ENCODE peak calls at places on chromosome 5, in eight cellular contexts. K is IMR-90, S is A549, X is K562, U is HepG2, G is H1, H is SK-N-SH, B is GM12878. L is an unnamed sample.

GRCh38 chr5:163459465-163459887 is 426 bp downstream of the NUDCD2 start:
- DNase-seq in U (peak), B (no peak), H (no peak), S (no peak), X (no peak), K (peak), G (no peak), L (no peak)

GRCh38 chr5:50406874-50407273 is 34.2 kb downstream of the EMB start:
- DNase-seq in G (no peak), B (no peak), S (no peak), H (no peak), X (no peak), K (peak), U (no peak), L (no peak)

GRCh38 chr5:172553167-172553566 is 87.9 kb upstream of the NEURL1B start:
- DNase-seq in G (no peak), X (no peak), B (no peak), K (no peak), S (no peak), U (no peak), H (no peak), L (no peak)

GRCh38 chr5:60604771-60605170 is 95.2 kb downstream of the DEPDC1B start:
- DNase-seq in U (no peak), X (no peak), S (no peak), K (no peak), B (no peak), G (no peak), H (no peak), L (no peak)

GRCh38 chr5:50727149-50727496 is 60.7 kb downstream of the PARP8 start:
- DNase-seq in B (no peak), S (no peak), H (no peak), G (no peak), X (no peak), U (no peak), K (no peak), L (no peak)

GRCh38 chr5:5340206-5340729 is 82.2 kb upstream of the ICE1 start:
- DNase-seq in X (peak), U (peak), K (peak), B (no peak), S (peak), G (no peak), H (peak), L (peak)

GRCh38 chr5:104347119-104347708 is 784.6 kb upstream of the NUDT12 start:
- DNase-seq in U (no peak), H (no peak), G (no peak), X (no peak), B (no peak), S (peak), K (peak), L (peak)

GRCh38 chr5:79992891-79993290 is 1.8 kb upstream of the MTX3 start:
- DNase-seq in B (no peak), H (no peak), U (no peak), S (no peak), G (no peak), K (peak), X (no peak), L (no peak)

GRCh38 chr5:121489972-121490371 is 361.7 kb upstream of the FTMT start:
- DNase-seq in H (no peak), X (no peak), G (no peak), B (no peak), U (no peak), K (no peak), S (no peak), L (no peak)

GRCh38 chr5:139140631-139141071 is 57.5 kb downstream of the SIL1 start:
- DNase-seq in B (no peak), U (no peak), H (no peak), G (no peak), S (no peak), K (peak), X (no peak), L (no peak)

GRCh38 chr5:61641748-61642565 is 309.9 kb downstream of the ZSWIM6 start:
- DNase-seq in H (no peak), G (no peak), S (peak), K (no peak), B (no peak), U (no peak), X (no peak), L (no peak)

GRCh38 chr5:141245250-141245717 is at the start of gene PCDHB15:
- DNase-seq in H (peak), K (no peak), U (peak), S (peak), G (peak), X (peak), B (no peak), L (no peak)

GRCh38 chr5:132309679-132310078 is 15.5 kb downstream of the SLC22A4 start:
- DNase-seq in G (no peak), K (no peak), H (peak), S (no peak), U (peak), X (no peak), B (no peak), L (no peak)

GRCh38 chr5:156623381-156624040 is 226.6 kb upstream of the PPP1R2B start:
- DNase-seq in U (no peak), H (no peak), G (no peak), S (no peak), B (no peak), K (no peak), X (no peak), L (no peak)

GRCh38 chr5:128225245-128226030 is 141.9 kb downstream of the SLC12A2 start:
- DNase-seq in G (no peak), B (no peak), K (no peak), U (no peak), H (no peak), X (no peak), S (no peak), L (no peak)

GRCh38 chr5:100691085-100691484 is 155.9 kb downstream of the FAM174A start:
- DNase-seq in K (no peak), G (no peak), X (no peak), H (no peak), U (no peak), B (no peak), S (no peak), L (no peak)

GRCh38 chr5:56078675-56079500 is 84.1 kb upstream of the IL6ST start:
- DNase-seq in B (no peak), G (no peak), S (no peak), H (no peak), K (peak), X (no peak), U (peak), L (no peak)

GRCh38 chr5:32298056-32298420 is 14.7 kb downstream of the MTMR12 start:
- DNase-seq in K (no peak), X (no peak), S (no peak), G (no peak), B (no peak), H (no peak), U (no peak), L (no peak)

GRCh38 chr5:35172526-35172925 is 57.8 kb downstream of the PRLR start:
- DNase-seq in G (no peak), U (no peak), H (no peak), S (no peak), K (no peak), B (no peak), X (no peak), L (no peak)

GRCh38 chr5:170631471-170632195 is 127.8 kb downstream of the KCNIP1 start:
- DNase-seq in K (no peak), U (peak), G (no peak), B (no peak), X (peak), S (peak), H (peak), L (peak)

GRCh38 chr5:119324842-119325241 is 31.0 kb upstream of the TNFAIP8 start:
- DNase-seq in H (no peak), X (no peak), U (no peak), S (no peak), K (no peak), G (no peak), B (no peak), L (no peak)

GRCh38 chr5:143217804-143218160 is 185.7 kb downstream of the NR3C1 start:
- DNase-seq in K (no peak), X (no peak), U (no peak), B (peak), H (no peak), G (no peak), S (no peak), L (no peak)

GRCh38 chr5:116944171-116944570 is 369.5 kb upstream of the SEMA6A start:
- DNase-seq in S (no peak), K (no peak), H (no peak), B (no peak), G (no peak), U (peak), X (no peak), L (no peak)

GRCh38 chr5:16296946-16297345 is 117.4 kb upstream of the MARCHF11 start:
- DNase-seq in G (no peak), X (no peak), B (no peak), K (no peak), U (no peak), S (no peak), H (no peak), L (no peak)

GRCh38 chr5:14863105-14863504 is 8.5 kb downstream of the ANKH start:
- DNase-seq in K (no peak), S (no peak), G (no peak), X (no peak), U (no peak), B (no peak), H (no peak), L (no peak)

GRCh38 chr5:171413153-171413910 is 6.1 kb upstream of the FGF18 start:
- DNase-seq in G (no peak), X (no peak), U (no peak), K (no peak), B (no peak), H (no peak), S (no peak), L (no peak)

GRCh38 chr5:100792781-100793180 is 110.3 kb downstream of the ST8SIA4 start:
- DNase-seq in S (no peak), U (no peak), G (no peak), B (no peak), K (no peak), H (no peak), X (no peak), L (no peak)

GRCh38 chr5:36653046-36653445 is 46.6 kb downstream of the SLC1A3 start:
- DNase-seq in B (no peak), H (no peak), G (no peak), X (no peak), S (no peak), U (no peak), K (no peak), L (no peak)

GRCh38 chr5:10457682-10458574 is 16.2 kb downstream of the ROPN1L start:
- DNase-seq in B (no peak), K (no peak), U (no peak), X (peak), G (no peak), H (peak), S (peak), L (no peak)

GRCh38 chr5:151757233-151758140 is 944 bp downstream of the ATOX1 start:
- DNase-seq in S (no peak), X (peak), B (no peak), H (no peak), K (no peak), G (no peak), U (no peak), L (no peak)

GRCh38 chr5:173618927-173619519 is 2.6 kb upstream of the BOD1 start:
- DNase-seq in K (peak), G (no peak), B (peak), X (peak), S (peak), H (peak), U (peak), L (peak)

GRCh38 chr5:39618391-39618790 is 193.6 kb upstream of the DAB2 start:
- DNase-seq in B (no peak), S (no peak), U (no peak), X (no peak), K (no peak), H (no peak), G (no peak), L (no peak)

GRCh38 chr5:143536364-143536763 is 132.9 kb upstream of the NR3C1 start:
- DNase-seq in X (no peak), B (no peak), K (peak), G (no peak), H (no peak), S (peak), U (peak), L (peak)

GRCh38 chr5:151195622-151196021 is 28.3 kb downstream of the CCDC69 start:
- DNase-seq in G (no peak), B (no peak), S (no peak), H (no peak), U (no peak), X (no peak), K (no peak), L (no peak)

GRCh38 chr5:1661311-1661710 is 137.6 kb upstream of the LPCAT1 start:
- DNase-seq in H (no peak), U (no peak), B (no peak), X (no peak), G (no peak), S (no peak), K (no peak), L (no peak)

GRCh38 chr5:149904293-149904886 is 40.2 kb downstream of the PDE6A start:
- DNase-seq in S (no peak), B (no peak), K (no peak), G (no peak), X (no peak), H (peak), U (peak), L (no peak)

GRCh38 chr5:126938461-126938860 is 91.9 kb downstream of the MARCHF3 start:
- DNase-seq in S (no peak), K (peak), G (no peak), H (no peak), X (no peak), U (no peak), B (no peak), L (no peak)

GRCh38 chr5:54175-54730 is 37.7 kb upstream of the PLEKHG4B start:
- DNase-seq in B (no peak), H (no peak), S (no peak), G (no peak), U (no peak), X (no peak), K (no peak), L (no peak)

GRCh38 chr5:68711311-68712200 is 382.3 kb upstream of the SLC30A5 start:
- DNase-seq in G (no peak), S (no peak), U (no peak), B (peak), K (no peak), H (no peak), X (no peak), L (no peak)
- TF ChIP-seq RAD21 in G (no peak), S (no peak), U (no peak), B (peak), K (no peak), H (no peak), X (no peak), L (no peak)

GRCh38 chr5:113749334-113749733 is 235.8 kb downstream of the YTHDC2 start:
- DNase-seq in K (no peak), U (no peak), S (no peak), G (no peak), B (no peak), X (no peak), H (no peak), L (no peak)
- TF ChIP-seq RAD21 in K (no peak), U (no peak), S (no peak), G (no peak), B (no peak), X (no peak), H (no peak), L (no peak)

GRCh38 chr5:154176191-154176590 is 14.3 kb upstream of the GALNT10 start:
- DNase-seq in S (no peak), K (peak), X (no peak), U (no peak), G (no peak), B (no peak), H (no peak), L (no peak)
- TF ChIP-seq RAD21 in S (no peak), K (no peak), X (no peak), U (no peak), G (no peak), B (no peak), H (no peak), L (no peak)

GRCh38 chr5:90418214-90418613 is 8.7 kb upstream of the CETN3 start:
- DNase-seq in X (no peak), U (no peak), B (no peak), K (no peak), H (no peak), G (no peak), S (no peak), L (no peak)

GRCh38 chr5:90424245-90424644 is 14.7 kb upstream of the CETN3 start:
- DNase-seq in U (no peak), H (no peak), S (no peak), X (no peak), G (no peak), K (no peak), B (no peak), L (no peak)

GRCh38 chr5:90421136-90421535 is 11.6 kb upstream of the CETN3 start:
- DNase-seq in K (peak), G (no peak), U (peak), S (peak), B (no peak), X (peak), H (no peak), L (no peak)
- TF ChIP-seq RAD21 in K (no peak), G (peak), U (no peak), S (no peak), B (no peak), X (peak), H (no peak), L (no peak)

GRCh38 chr5:174910245-174910737 is 185.9 kb downstream of the MSX2 start:
- DNase-seq in X (peak), U (peak), B (no peak), S (peak), H (peak), G (peak), K (peak), L (peak)
- TF ChIP-seq RAD21 in X (peak), U (peak), B (peak), S (peak), H (peak), G (peak), K (peak), L (peak)

DNA sequence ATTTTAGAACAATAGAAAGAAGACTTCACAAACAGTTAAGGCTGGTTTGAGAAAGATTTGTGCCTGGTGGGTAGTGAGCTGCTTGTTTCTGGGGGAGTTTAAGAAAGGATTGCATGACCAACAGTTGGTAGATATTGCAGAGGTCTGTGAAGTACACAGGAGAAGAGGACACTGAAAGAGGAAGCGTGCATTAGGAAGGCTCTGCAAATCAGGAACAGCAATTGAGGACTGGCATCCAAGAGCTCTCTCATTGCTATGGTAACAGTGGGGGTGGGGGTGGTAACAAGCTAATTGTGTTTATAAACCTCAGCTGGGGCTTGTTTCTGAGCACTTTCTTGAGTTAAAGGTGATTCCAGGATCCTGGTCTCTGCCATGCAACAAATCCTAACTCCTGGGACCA is 79.1 kb downstream of the PTTG1 start:
- DNase-seq in S (no peak), H (no peak), B (no peak), U (no peak), X (no peak), K (no peak), G (no peak), L (no peak)
- TF ChIP-seq RAD21 in S (no peak), H (no peak), B (no peak), U (no peak), X (no peak), K (no peak), G (no peak), L (no peak)

GRCh38 chr5:177494356-177495195 is 2.8 kb downstream of the PDLIM7 start:
- DNase-seq in H (peak), X (peak), S (peak), K (peak), U (peak), G (peak), B (no peak), L (peak)
- TF ChIP-seq RAD21 in H (peak), X (no peak), S (no peak), K (no peak), U (no peak), G (peak), B (no peak), L (no peak)

GRCh38 chr5:146883496-146883895 is 4.9 kb upstream of the PPP2R2B start:
- DNase-seq in B (no peak), K (no peak), S (no peak), G (no peak), H (no peak), U (no peak), X (no peak), L (no peak)
- TF ChIP-seq RAD21 in B (no peak), K (no peak), S (no peak), G (no peak), H (no peak), U (no peak), X (no peak), L (no peak)

GRCh38 chr5:6377582-6378127 is 692 bp downstream of the MED10 start:
- DNase-seq in B (no peak), G (no peak), K (no peak), X (no peak), U (peak), S (peak), H (no peak), L (no peak)
- TF ChIP-seq RAD21 in B (no peak), G (no peak), K (no peak), X (no peak), U (no peak), S (no peak), H (no peak), L (no peak)

DNA sequence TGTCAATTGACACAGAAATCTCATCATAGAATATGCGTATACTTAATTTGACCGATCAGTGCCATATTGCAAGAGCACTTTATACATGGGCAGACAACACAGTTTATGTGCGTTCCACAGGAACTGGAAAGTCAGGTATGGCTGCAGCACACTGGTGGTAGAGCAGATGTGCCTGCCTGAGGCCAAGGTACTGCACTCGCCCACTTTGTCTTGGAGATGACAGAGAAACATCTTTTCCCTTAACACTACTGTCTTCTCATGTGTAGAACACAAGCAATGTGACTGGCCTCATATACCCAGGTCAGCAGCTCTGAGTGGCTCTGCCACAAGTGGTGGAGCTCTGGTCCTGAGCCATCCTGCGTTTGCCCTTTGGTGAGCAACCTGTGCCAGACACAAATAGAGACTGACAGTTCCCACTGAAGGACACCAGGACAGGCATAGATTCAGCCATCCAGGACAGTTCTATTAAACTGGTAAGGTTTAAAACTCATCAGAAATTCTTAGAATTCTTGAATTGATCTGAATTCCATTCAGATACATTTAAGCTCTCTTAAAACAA is 21.0 kb upstream of the PPP2CA start:
- DNase-seq in K (no peak), S (no peak), X (no peak), H (no peak), G (no peak), U (peak), B (no peak), L (no peak)
- TF ChIP-seq RAD21 in K (no peak), S (no peak), X (no peak), H (no peak), G (no peak), U (no peak), B (no peak), L (no peak)

L was measured in HCT116.